ENCODE peak calls at places on chromosome 21, in four cellular contexts. V is stimulated activated CD4-positive, alpha-beta T cell treated with anti-CD3 and anti-CD28 coated beads, Interleukin-12 subunit alpha, Interleukin-12 subunit beta, amount 100 ng/mL, for 24 hours; C is DMS53; N is HuH-7.5. S is an unnamed sample.
A peak's percentile ranks its signal among the peaks of the same experiment; 100 is the strongest.

GRCh38 chr21:45543371-45543709 is 1.1 kb upstream of the SLC19A1 start:
- DNase-seq in V (no peak), C (no peak), N (no peak), S (no peak)

GRCh38 chr21:44940116-44940631 is 345 bp downstream of the SLX9 start:
- DNase-seq in V (no peak), C (peak; percentile 45), N (no peak), S (peak; percentile 46)

GRCh38 chr21:32819702-32820101 is 48.1 kb upstream of the PAXBP1 start:
- DNase-seq in V (no peak), C (no peak), N (no peak), S (no peak)

GRCh38 chr21:43339668-43340067 is 87.3 kb downstream of the SIK1 start:
- DNase-seq in V (no peak), C (no peak), N (no peak), S (no peak)

GRCh38 chr21:20968391-20968790 is 29.8 kb upstream of the NCAM2 start:
- DNase-seq in V (no peak), C (no peak), N (no peak), S (no peak)

GRCh38 chr21:31974454-31974985 is 101.7 kb downstream of the HUNK start:
- DNase-seq in V (no peak), C (no peak), N (no peak), S (no peak)

GRCh38 chr21:37139902-37140301 is 66.8 kb downstream of the TTC3 start:
- DNase-seq in V (no peak), C (no peak), N (no peak), S (peak; percentile 2)

GRCh38 chr21:28410264-28410663 is 582.4 kb downstream of the LTN1 start:
- DNase-seq in V (no peak), C (no peak), N (no peak), S (peak; percentile 63)

GRCh38 chr21:43904316-43904925 is 39.4 kb downstream of the AGPAT3 start:
- DNase-seq in V (no peak), C (no peak), N (no peak), S (no peak)

GRCh38 chr21:29506947-29507346 is 208.2 kb downstream of the BACH1 start:
- DNase-seq in V (no peak), C (no peak), N (no peak), S (no peak)

GRCh38 chr21:44892095-44892494 is 18.6 kb upstream of the PTTG1IP start:
- DNase-seq in V (no peak), C (no peak), N (no peak), S (peak; percentile 29)

GRCh38 chr21:41233913-41234312 is 66.0 kb downstream of the BACE2 start:
- DNase-seq in V (no peak), C (no peak), N (no peak), S (no peak)

GRCh38 chr21:28142692-28143091 is 850.0 kb downstream of the LTN1 start:
- DNase-seq in V (no peak), C (peak; percentile 3), N (no peak), S (peak; percentile 49)

GRCh38 chr21:43210454-43211084 is 41.8 kb downstream of the CRYAA start:
- DNase-seq in V (no peak), C (no peak), N (no peak), S (no peak)

GRCh38 chr21:25689226-25689625 is 45.5 kb downstream of the ATP5PF start:
- DNase-seq in V (no peak), C (no peak), N (no peak), S (no peak)

GRCh38 chr21:27555996-27556395 is 589.1 kb upstream of the ADAMTS5 start:
- DNase-seq in V (no peak), C (no peak), N (no peak), S (peak; percentile 51)

GRCh38 chr21:44706026-44706705 is 5.2 kb downstream of the TSPEAR start:
- DNase-seq in V (no peak), C (no peak), N (no peak), S (no peak)

GRCh38 chr21:33386222-33386784 is 16.9 kb upstream of the IFNGR2 start:
- DNase-seq in V (no peak), C (peak; percentile 14), N (no peak), S (peak; percentile 24)

GRCh38 chr21:21715286-21715969 is 717.2 kb downstream of the NCAM2 start:
- DNase-seq in V (no peak), C (no peak), N (no peak), S (peak; percentile 92)

GRCh38 chr21:15703932-15704331 is 25.9 kb upstream of the USP25 start:
- DNase-seq in V (no peak), C (no peak), N (no peak), S (no peak)

GRCh38 chr21:33848252-33848953 is 67.2 kb downstream of the ATP5PO start:
- DNase-seq in V (no peak), C (peak; percentile 95), N (no peak), S (no peak)

GRCh38 chr21:40567511-40567910 is 279.4 kb downstream of the DSCAM start:
- DNase-seq in V (no peak), C (no peak), N (no peak), S (no peak)

GRCh38 chr21:19011448-19011847 is 607.9 kb upstream of the TMPRSS15 start:
- DNase-seq in V (no peak), C (no peak), N (no peak), S (no peak)

GRCh38 chr21:35050348-35051286 is 1.5 kb upstream of the RUNX1 start:
- DNase-seq in V (no peak), C (no peak), N (no peak), S (no peak)

GRCh38 chr21:44427241-44428120 is 27.8 kb upstream of the LRRC3 start:
- DNase-seq in V (no peak), C (peak; percentile 96), N (no peak), S (no peak)

GRCh38 chr21:34935868-34936267 is 113.2 kb downstream of the RUNX1 start:
- DNase-seq in V (no peak), C (no peak), N (no peak), S (no peak)

S was measured in cardiac muscle cell.